ENCODE peak calls at places on chromosomes 12 and 14, in four cellular contexts. One of them, this sample, is unnamed.

GRCh38 chr14:100010679-100011078 is 54.5 kb upstream of the EVL start:
- DNase-seq in GM03348: no peak
- DNase-seq in activated gamma-delta T cell treated with Interleukin-2 at 50 U/mL for 16 hours: no peak
- DNase-seq in EH: no peak
- DNase-seq in this sample: no peak

GRCh38 chr14:104770072-104770579 is 17.2 kb downstream of the SIVA1 start:
- DNase-seq in activated gamma-delta T cell treated with Interleukin-2 at 50 U/mL for 16 hours: no peak
- DNase-seq in GM03348: no peak
- DNase-seq in EH: no peak
- DNase-seq in this sample: no peak

GRCh38 chr12:9331218-9331626 is 123.0 kb upstream of the PZP start:
- DNase-seq in activated gamma-delta T cell treated with Interleukin-2 at 50 U/mL for 16 hours: peak; percentile 64
- DNase-seq in EH: peak; percentile 58
- DNase-seq in GM03348: peak; percentile 83
- DNase-seq in this sample: peak; percentile 41

GRCh38 chr12:128976120-128976519 is 122.8 kb downstream of the GLT1D1 start:
- DNase-seq in EH: no peak
- DNase-seq in GM03348: no peak
- DNase-seq in activated gamma-delta T cell treated with Interleukin-2 at 50 U/mL for 16 hours: no peak
- DNase-seq in this sample: no peak

GRCh38 chr14:100586520-100587247 is 533 bp downstream of the BEGAIN start:
- DNase-seq in GM03348: peak; percentile 43
- DNase-seq in activated gamma-delta T cell treated with Interleukin-2 at 50 U/mL for 16 hours: no peak
- DNase-seq in EH: peak; percentile 15
- DNase-seq in this sample: no peak

GRCh38 chr12:1250641-1251040 is 259.6 kb downstream of the ERC1 start:
- DNase-seq in EH: no peak
- DNase-seq in GM03348: no peak
- DNase-seq in activated gamma-delta T cell treated with Interleukin-2 at 50 U/mL for 16 hours: no peak
- DNase-seq in this sample: no peak

GRCh38 chr12:105245291-105245690 is 9.3 kb upstream of the APPL2 start:
- DNase-seq in activated gamma-delta T cell treated with Interleukin-2 at 50 U/mL for 16 hours: no peak
- DNase-seq in EH: no peak
- DNase-seq in GM03348: no peak
- DNase-seq in this sample: no peak

GRCh38 chr14:94591073-94591472 is 9.8 kb downstream of the SERPINA5 start:
- DNase-seq in EH: no peak
- DNase-seq in GM03348: no peak
- DNase-seq in activated gamma-delta T cell treated with Interleukin-2 at 50 U/mL for 16 hours: no peak
- DNase-seq in this sample: no peak

GRCh38 chr12:112664569-112664968 is 127.0 kb upstream of the RPH3A start:
- DNase-seq in EH: peak; percentile 4
- DNase-seq in GM03348: no peak
- DNase-seq in activated gamma-delta T cell treated with Interleukin-2 at 50 U/mL for 16 hours: no peak
- DNase-seq in this sample: no peak

GRCh38 chr12:118061876-118062791 is 1.2 kb upstream of the WSB2 start:
- DNase-seq in GM03348: peak; percentile 74
- DNase-seq in activated gamma-delta T cell treated with Interleukin-2 at 50 U/mL for 16 hours: no peak
- DNase-seq in EH: peak; percentile 80
- DNase-seq in this sample: peak; percentile 58

GRCh38 chr12:16609140-16609539 is 3.2 kb upstream of the LMO3 start:
- DNase-seq in EH: no peak
- DNase-seq in GM03348: no peak
- DNase-seq in activated gamma-delta T cell treated with Interleukin-2 at 50 U/mL for 16 hours: no peak
- DNase-seq in this sample: no peak